ENCODE peak calls at places on chromosomes 6 and 20, in four cellular contexts. O is K562, G is GM12878, Q is HepG2. E is an unnamed sample. For H3K36me3, the result is how much of the 10 kb centered on the place peaks cover.

GRCh38 chr6:56891754-56892153 is 63.2 kb upstream of the BEND6 start:
- DNase-seq in O (no peak), G (no peak), Q (no peak), E (no peak)

GRCh38 chr6:167575201-167575696 is 250.4 kb downstream of the TTLL2 start:
- DNase-seq in O (no peak), G (no peak), Q (no peak), E (no peak)

GRCh38 chr6:126788961-126789365 is 329.5 kb upstream of the RSPO3 start:
- DNase-seq in O (no peak), G (no peak), Q (no peak), E (no peak)

GRCh38 chr6:18473765-18474164 is 86.6 kb downstream of the RNF144B start:
- DNase-seq in O (no peak), G (no peak), Q (no peak), E (no peak)

GRCh38 chr20:1376453-1377270 is 16.2 kb downstream of the FKBP1A start:
- DNase-seq in O (no peak), G (no peak), Q (no peak), E (no peak)

GRCh38 chr6:35173068-35174042 is 32.2 kb upstream of the TCP11 start:
- DNase-seq in O (no peak), G (no peak), Q (no peak), E (no peak)

GRCh38 chr6:30169658-30170614 is 6.6 kb downstream of the TRIM15 start:
- DNase-seq in O (peak), G (peak), Q (peak), E (peak)

GRCh38 chr20:33733654-33734576 is 2.1 kb downstream of the ZNF341 start:
- DNase-seq in O (no peak), G (peak), Q (peak), E (no peak)

GRCh38 chr6:52403627-52404026 is 16.5 kb upstream of the EFHC1 start:
- DNase-seq in O (no peak), G (no peak), Q (no peak), E (peak)

GRCh38 chr20:62745959-62746288 is 37.3 kb downstream of the NTSR1 start:
- DNase-seq in O (no peak), G (no peak), Q (no peak), E (no peak)
- TF ChIP-seq FOXM1 in O (no peak), G (no peak), Q (no peak), E (no peak)

DNA sequence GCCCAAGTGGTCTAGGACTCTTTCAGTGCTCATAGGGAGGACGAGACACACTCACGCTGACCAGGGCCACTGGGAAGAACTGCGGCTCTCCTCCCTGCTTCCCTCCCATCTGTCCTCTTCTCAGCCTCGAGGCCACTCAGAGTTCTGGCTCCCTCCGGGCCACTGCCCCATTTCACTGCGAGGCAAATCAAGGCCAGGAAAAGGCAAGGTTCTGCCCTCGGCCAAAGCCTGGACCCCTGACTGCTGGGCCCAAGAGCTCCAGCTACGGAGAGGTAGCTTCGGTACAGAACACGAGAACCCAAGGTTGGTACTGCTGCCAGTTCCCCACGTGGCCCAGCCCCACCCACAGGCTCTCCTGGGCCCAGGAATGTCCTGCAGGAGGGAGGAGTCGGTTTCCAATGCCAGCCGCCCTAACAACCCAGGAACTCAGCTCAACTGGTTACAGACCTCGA is 14.7 kb downstream of the PI16 start:
- DNase-seq in O (no peak), G (no peak), Q (no peak), E (no peak)
- H3K36me3 ChIP-seq in O (half or more), G (under half), Q (half or more), E (half or more)

GRCh38 chr20:20606881-20607280 is 105.6 kb downstream of the RALGAPA2 start:
- DNase-seq in O (no peak), G (no peak), Q (no peak), E (no peak)

GRCh38 chr20:20604907-20605306 is 107.5 kb downstream of the RALGAPA2 start:
- DNase-seq in O (no peak), G (no peak), Q (no peak), E (no peak)

GRCh38 chr20:20606046-20606445 is 106.4 kb downstream of the RALGAPA2 start:
- DNase-seq in O (no peak), G (no peak), Q (no peak), E (no peak)

GRCh38 chr20:20604357-20604756 is 108.1 kb downstream of the RALGAPA2 start:
- DNase-seq in O (no peak), G (no peak), Q (no peak), E (no peak)

DNA sequence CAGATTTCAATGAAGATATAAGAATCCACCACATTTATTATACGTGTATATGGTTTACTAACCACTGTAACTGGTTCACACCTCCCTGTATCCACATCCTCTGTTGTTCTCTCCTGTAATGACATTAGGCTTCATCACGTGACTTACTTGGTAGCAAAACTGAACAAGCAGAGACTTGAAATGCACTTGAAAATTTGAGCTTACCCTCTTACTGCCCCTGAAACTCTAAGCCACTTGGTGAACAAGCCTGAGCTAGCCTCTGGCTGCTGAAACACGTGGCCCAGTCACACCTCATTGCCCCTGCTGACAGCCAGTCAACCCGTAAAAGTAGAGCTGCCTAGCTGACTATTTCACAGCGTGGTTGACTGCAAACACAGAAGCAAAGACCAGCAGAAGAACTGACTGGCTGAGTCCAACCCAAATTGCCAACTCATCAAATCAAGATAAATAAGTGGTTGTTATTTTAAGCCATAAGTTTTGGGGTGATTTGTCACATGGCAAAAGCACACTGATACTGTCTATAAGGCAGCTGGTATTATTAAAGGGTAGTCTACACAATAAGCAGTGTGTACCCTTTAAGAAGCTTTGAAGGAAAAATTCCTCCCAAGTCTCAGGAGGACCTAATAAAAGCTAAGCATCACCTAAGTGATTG is 109.0 kb downstream of the RALGAPA2 start:
- DNase-seq in O (no peak), G (peak), Q (no peak), E (no peak)
- TF ChIP-seq FOXM1 in O (no peak), G (no peak), Q (no peak), E (no peak)

DNA sequence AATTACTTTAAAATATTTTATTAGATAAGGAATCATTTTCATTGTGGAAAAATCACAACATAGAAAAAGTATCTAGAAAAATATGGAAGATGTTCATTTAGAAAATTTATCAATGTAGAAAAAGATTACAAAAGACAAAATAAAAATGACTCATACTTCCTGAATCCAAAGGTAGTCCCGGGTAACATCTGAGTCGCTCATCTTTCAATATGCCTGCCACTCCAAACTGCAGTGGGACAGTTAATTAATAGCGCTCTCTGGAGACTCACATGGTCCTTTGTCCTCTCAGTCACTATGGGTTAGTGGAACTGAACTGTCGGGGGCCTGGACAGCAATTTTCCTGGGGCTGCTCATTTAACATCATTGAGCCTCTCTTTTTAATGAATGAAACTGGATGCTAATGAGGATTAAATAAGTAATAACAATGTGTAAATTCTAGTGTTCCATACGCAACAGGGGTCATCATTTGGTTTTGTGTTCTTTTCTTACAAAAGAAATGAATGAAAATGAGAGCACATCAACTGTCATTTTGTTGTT is 103.4 kb downstream of the MAP3K4 start:
- DNase-seq in O (peak), G (no peak), Q (no peak), E (no peak)
- H3K36me3 ChIP-seq in O (half or more), G (under half), Q (under half), E (half or more)

GRCh38 chr6:11772109-11772830 is 6.3 kb downstream of the ADTRP start:
- DNase-seq in O (no peak), G (no peak), Q (no peak), E (no peak)
- TF ChIP-seq FOXM1 in O (no peak), G (no peak), Q (no peak), E (peak)

GRCh38 chr20:56513807-56514150 is 10.8 kb upstream of the FAM209A start:
- DNase-seq in O (no peak), G (no peak), Q (no peak), E (no peak)
- H3K36me3 ChIP-seq in O (under half), G (under half), Q (half or more), E (under half)

GRCh38 chr6:44410363-44410762 is 22.9 kb downstream of the CDC5L start:
- DNase-seq in O (no peak), G (no peak), Q (no peak), E (no peak)

GRCh38 chr6:44411141-44411540 is 23.6 kb downstream of the CDC5L start:
- DNase-seq in O (no peak), G (no peak), Q (no peak), E (no peak)

GRCh38 chr6:44415424-44415823 is 27.9 kb downstream of the CDC5L start:
- DNase-seq in O (peak), G (no peak), Q (no peak), E (no peak)

GRCh38 chr6:44416103-44416502 is 28.6 kb downstream of the CDC5L start:
- DNase-seq in O (no peak), G (no peak), Q (peak), E (no peak)
- TF ChIP-seq FOXM1 in O (no peak), G (no peak), Q (no peak), E (no peak)

GRCh38 chr6:109486068-109486467 is 3.0 kb upstream of the ZBTB24 start:
- DNase-seq in O (no peak), G (no peak), Q (peak), E (no peak)

GRCh38 chr6:109484161-109484560 is 1.1 kb upstream of the ZBTB24 start:
- DNase-seq in O (no peak), G (no peak), Q (no peak), E (no peak)

GRCh38 chr6:109483744-109484075 is 691 bp upstream of the ZBTB24 start:
- DNase-seq in O (no peak), G (no peak), Q (no peak), E (no peak)

GRCh38 chr6:109482913-109483743 is at the start of gene ZBTB24:
- DNase-seq in O (peak), G (peak), Q (peak), E (peak)

GRCh38 chr6:109485536-109485935 is 2.5 kb upstream of the ZBTB24 start:
- DNase-seq in O (no peak), G (no peak), Q (no peak), E (no peak)
- H3K36me3 ChIP-seq in O (under half), G (under half), Q (under half), E (under half)

E was measured in SK-N-SH.